ENCODE peak calls at places on chromosomes 5 and 9, in seven cellular contexts. O is fibroblast of lung, F is AG09319, L is cardiac muscle cell, A is spleen, Q is stomach, G is progenitor cell of endocrine pancreas. S is an unnamed sample.

GRCh38 chr9:17422994-17423680 is 155.7 kb upstream of the SH3GL2 start:
- DNase-seq in L (no peak), A (no peak), O (peak), Q (no peak), G (no peak), F (no peak), S (no peak)

GRCh38 chr9:136960212-136960937 is 8.3 kb downstream of the LCN12 start:
- DNase-seq in Q (no peak), A (no peak), L (no peak), G (no peak), O (no peak), F (no peak), S (no peak)

GRCh38 chr9:134644715-134645606 is 3.4 kb downstream of the COL5A1 start:
- DNase-seq in F (peak), O (peak), G (no peak), L (no peak), Q (peak), A (no peak), S (no peak)

GRCh38 chr5:675111-675875 is 17.9 kb downstream of the TPPP start:
- DNase-seq in F (no peak), Q (peak), G (no peak), O (no peak), A (peak), L (no peak), S (no peak)

GRCh38 chr5:145847499-145848497 is 12.7 kb upstream of the PRELID2 start:
- DNase-seq in F (no peak), O (peak), A (no peak), L (no peak), Q (no peak), G (no peak), S (no peak)

GRCh38 chr9:21505425-21506179 is 23.5 kb upstream of the IFNE start:
- DNase-seq in Q (no peak), G (no peak), L (no peak), A (no peak), F (no peak), O (peak), S (no peak)

GRCh38 chr5:75616286-75616810 is 5.1 kb downstream of the ANKDD1B start:
- DNase-seq in A (no peak), Q (no peak), F (no peak), O (no peak), L (no peak), G (no peak), S (no peak)

GRCh38 chr5:57458443-57458842 is 24.2 kb downstream of the ACTBL2 start:
- DNase-seq in F (no peak), O (no peak), L (no peak), G (no peak), Q (no peak), A (no peak), S (no peak)

GRCh38 chr5:64210866-64211265 is 45.2 kb downstream of the RNF180 start:
- DNase-seq in F (peak), G (no peak), O (peak), L (no peak), A (no peak), Q (no peak), S (no peak)

GRCh38 chr5:80193421-80193820 is 62.4 kb downstream of the SERINC5 start:
- DNase-seq in L (no peak), A (no peak), Q (no peak), O (no peak), F (no peak), G (no peak), S (no peak)

GRCh38 chr9:21653091-21653490 is 149.3 kb upstream of the MTAP start:
- DNase-seq in L (no peak), O (no peak), Q (no peak), A (no peak), G (no peak), F (no peak), S (no peak)

GRCh38 chr5:180649297-180650039 is at the start of gene FLT4:
- DNase-seq in A (no peak), O (no peak), Q (no peak), L (no peak), F (no peak), G (no peak), S (no peak)

GRCh38 chr9:102461441-102461840 is 533.7 kb upstream of the CYLC2 start:
- DNase-seq in O (no peak), L (no peak), Q (no peak), F (no peak), A (no peak), G (no peak), S (no peak)

GRCh38 chr5:75663621-75664285 is 52.5 kb downstream of the ANKDD1B start:
- DNase-seq in Q (no peak), A (no peak), G (no peak), O (no peak), L (no peak), F (no peak), S (no peak)

GRCh38 chr9:109452761-109453160 is 45.3 kb downstream of the PTPN3 start:
- DNase-seq in O (peak), Q (no peak), A (no peak), L (no peak), G (no peak), F (no peak), S (no peak)

GRCh38 chr5:179762079-179762780 is 29.6 kb downstream of the MAML1 start:
- DNase-seq in F (peak), A (no peak), G (no peak), O (no peak), L (no peak), Q (no peak), S (no peak)

GRCh38 chr9:95025213-95026170 is 292.0 kb downstream of the FANCC start:
- DNase-seq in L (peak), G (no peak), A (no peak), F (peak), O (peak), Q (peak), S (no peak)

GRCh38 chr9:128061305-128061704 is 5.8 kb downstream of the NAIF1 start:
- DNase-seq in O (no peak), G (no peak), L (no peak), Q (no peak), F (no peak), A (peak), S (no peak)

GRCh38 chr9:113463418-113464285 is at the start of gene RGS3:
- DNase-seq in G (peak), A (no peak), Q (peak), O (no peak), F (no peak), L (peak), S (peak)

GRCh38 chr9:18539203-18539602 is 65.2 kb downstream of the ADAMTSL1 start:
- DNase-seq in F (no peak), A (no peak), L (no peak), G (no peak), Q (no peak), O (no peak), S (no peak)

GRCh38 chr5:32276173-32276853 is 36.4 kb downstream of the MTMR12 start:
- DNase-seq in Q (no peak), F (no peak), L (peak), G (no peak), A (no peak), O (peak), S (no peak)

GRCh38 chr9:95509851-95510529 is 6.8 kb downstream of the PTCH1 start:
- DNase-seq in O (no peak), Q (no peak), L (no peak), A (no peak), F (no peak), G (no peak), S (peak)

GRCh38 chr9:83469722-83470121 is 68.5 kb downstream of the FRMD3 start:
- DNase-seq in G (no peak), Q (no peak), L (no peak), A (no peak), F (no peak), O (no peak), S (no peak)

GRCh38 chr9:16131269-16131668 is 578.4 kb downstream of the CCDC171 start:
- DNase-seq in A (no peak), L (peak), Q (no peak), F (no peak), O (peak), G (no peak), S (no peak)
- TF ChIP-seq CTCF in A (no peak), L (peak), Q (no peak), F (no peak), O (peak), G (peak), S (no peak)

DNA sequence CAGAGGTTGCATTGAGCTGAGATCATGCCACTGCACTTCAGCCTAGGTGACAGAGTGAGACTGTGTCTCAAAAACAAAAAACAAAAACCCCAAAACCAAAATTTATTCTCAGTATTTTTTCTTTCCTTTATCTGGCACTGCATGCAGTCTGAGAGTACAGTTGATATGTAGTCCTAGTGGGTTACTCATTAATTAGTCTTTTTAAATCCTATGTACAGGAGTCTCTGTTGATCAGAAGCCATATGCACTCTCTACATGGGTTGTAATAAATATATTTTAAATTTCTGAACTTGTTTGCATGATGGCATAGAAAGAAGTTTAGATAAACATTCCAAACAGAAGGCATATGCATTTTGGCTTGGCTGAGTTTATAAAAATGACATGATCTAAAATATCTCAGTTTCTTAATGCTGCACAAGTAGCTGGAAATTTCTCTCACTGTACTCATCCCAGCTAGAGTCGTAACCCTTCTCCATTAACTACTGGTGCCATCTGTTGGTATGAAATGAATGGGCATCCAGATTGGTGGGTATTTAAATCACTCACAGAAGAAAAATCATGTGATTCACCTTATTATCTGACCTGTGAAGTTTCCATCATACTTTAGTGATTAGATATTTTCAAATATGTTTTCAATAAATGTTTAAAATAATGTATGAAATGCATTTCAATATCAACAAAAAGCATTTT is 284.8 kb downstream of the CTNND2 start:
- DNase-seq in F (no peak), A (no peak), G (no peak), Q (no peak), L (peak), O (no peak), S (no peak)
- TF ChIP-seq CTCF in F (no peak), A (no peak), G (peak), Q (no peak), L (no peak), O (no peak), S (peak)

DNA sequence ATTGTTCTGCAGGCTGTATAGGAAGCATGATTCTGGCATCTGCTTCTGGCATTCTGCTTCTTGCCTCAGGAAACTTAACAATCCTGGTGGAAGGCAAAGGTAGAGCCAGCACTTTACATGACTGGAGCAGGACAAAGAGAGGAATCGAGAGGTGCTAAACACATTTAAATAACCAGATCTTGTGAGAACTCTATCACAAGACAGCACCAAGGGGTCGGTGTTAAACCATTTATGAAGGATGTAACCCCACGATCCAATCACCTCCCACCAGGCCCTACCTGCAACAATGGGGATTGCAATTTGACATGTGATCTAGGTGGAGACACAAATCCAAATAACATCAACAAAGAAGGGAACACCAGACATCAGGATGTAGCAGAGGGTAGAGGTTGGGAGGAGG is 221.5 kb downstream of the CDH12 start:
- DNase-seq in O (no peak), G (no peak), Q (no peak), F (no peak), L (no peak), A (no peak), S (no peak)
- TF ChIP-seq CTCF in O (no peak), G (no peak), Q (no peak), F (no peak), L (no peak), A (no peak), S (no peak)

DNA sequence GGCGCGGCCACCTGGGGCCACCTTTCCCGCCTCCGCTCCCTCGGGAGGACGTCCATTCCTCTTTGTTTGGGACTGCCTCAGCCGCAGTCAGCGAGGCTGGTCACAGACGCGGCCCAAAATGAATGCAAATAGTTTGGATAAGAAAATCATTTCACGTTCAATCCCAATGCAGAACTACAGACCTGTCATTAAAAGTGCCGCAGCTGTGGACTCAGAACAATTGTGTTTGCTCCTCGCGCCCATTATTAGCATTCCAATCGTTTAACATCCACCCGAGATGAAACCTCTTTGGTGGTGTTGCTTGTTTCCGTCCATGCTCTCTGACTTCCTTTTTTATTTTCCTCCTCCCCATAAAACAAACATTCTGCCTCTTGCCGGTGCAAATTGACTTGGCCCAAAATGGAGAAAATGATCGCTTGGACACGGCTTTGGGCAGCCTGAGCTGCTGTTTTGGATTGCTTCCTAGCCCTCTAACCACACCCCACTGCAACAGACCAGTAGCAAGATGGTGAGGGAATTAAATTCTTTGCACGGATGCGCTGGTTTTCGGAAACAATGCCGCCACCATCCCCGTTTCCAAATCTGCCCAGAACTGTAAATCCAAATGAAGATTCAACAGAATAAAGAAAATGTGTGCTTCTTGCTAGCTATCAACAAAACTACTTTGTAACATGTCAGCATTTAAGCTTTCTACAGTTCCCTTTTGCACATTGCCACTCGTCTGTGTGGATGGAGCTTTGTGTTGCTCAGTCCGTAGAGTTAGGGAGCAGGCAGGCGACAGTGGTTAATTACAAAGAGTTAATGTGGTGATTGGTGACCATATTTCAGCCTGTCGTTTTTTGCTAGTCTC is 795 bp downstream of the NLN start:
- DNase-seq in L (peak), F (no peak), G (no peak), A (no peak), O (peak), Q (no peak), S (peak)
- TF ChIP-seq CTCF in L (no peak), F (no peak), G (no peak), A (no peak), O (no peak), Q (no peak), S (no peak)

S was measured in neural crest cell.